ENCODE peak calls at places on chromosomes 2 and 18, in ten cellular contexts. K, E, R, X, P, T, O, H, M and Q are unnamed samples.

GRCh38 chr2:64283641-64284371 is 139.6 kb upstream of the PELI1 start:
- DNase-seq in K (no peak), E (no peak), R (peak), X (peak), P (no peak), T (no peak), O (no peak), H (no peak), M (no peak), Q (no peak)

GRCh38 chr2:99522155-99522554 is 32.3 kb upstream of the REV1 start:
- DNase-seq in K (no peak), E (no peak), R (no peak), X (no peak), P (no peak), T (no peak), O (no peak), H (no peak), M (no peak), Q (no peak)

GRCh38 chr2:177026956-177027355 is 185.6 kb upstream of the HNRNPA3 start:
- DNase-seq in K (no peak), E (no peak), R (no peak), X (no peak), P (no peak), T (no peak), O (no peak), H (no peak), M (no peak), Q (no peak)

GRCh38 chr18:48356909-48357631 is 52.1 kb downstream of the ZBTB7C start:
- DNase-seq in K (no peak), E (no peak), R (no peak), X (no peak), P (no peak), T (no peak), O (peak), H (no peak), M (no peak), Q (no peak)

GRCh38 chr2:195861821-195862220 is 204.8 kb downstream of the SLC39A10 start:
- DNase-seq in K (no peak), E (no peak), R (no peak), X (no peak), P (no peak), T (no peak), O (no peak), H (no peak), M (no peak), Q (no peak)

GRCh38 chr2:27506587-27506986 is 9.9 kb downstream of the GCKR start:
- DNase-seq in K (no peak), E (no peak), R (no peak), X (no peak), P (no peak), T (no peak), O (no peak), H (no peak), M (no peak), Q (no peak)

GRCh38 chr2:67290451-67290991 is 106.6 kb upstream of the ETAA1 start:
- DNase-seq in K (peak), E (no peak), R (no peak), X (peak), P (no peak), T (no peak), O (no peak), H (no peak), M (peak), Q (no peak)

GRCh38 chr2:27442282-27442980 is at the start of gene KRTCAP3:
- DNase-seq in K (peak), E (no peak), R (peak), X (no peak), P (no peak), T (peak), O (peak), H (peak), M (no peak), Q (peak)

GRCh38 chr18:74082476-74083070 is 65.1 kb downstream of the FBXO15 start:
- DNase-seq in K (peak), E (peak), R (peak), X (peak), P (no peak), T (peak), O (peak), H (peak), M (peak), Q (peak)

GRCh38 chr2:49465157-49465831 is 311.0 kb upstream of the FSHR start:
- DNase-seq in K (no peak), E (no peak), R (no peak), X (no peak), P (no peak), T (no peak), O (no peak), H (no peak), M (no peak), Q (no peak)

GRCh38 chr2:25250331-25251031 is 82.1 kb upstream of the POMC start:
- DNase-seq in K (peak), E (no peak), R (no peak), X (peak), P (no peak), T (peak), O (peak), H (peak), M (peak), Q (peak)

GRCh38 chr2:173427887-173428683 is 73.4 kb downstream of the CDCA7 start:
- DNase-seq in K (peak), E (no peak), R (no peak), X (peak), P (no peak), T (no peak), O (no peak), H (no peak), M (peak), Q (no peak)